ENCODE peak calls at places on chromosomes 12 and 14, in eight cellular contexts. F is endothelial cell of umbilical vein, G is HepG2, D is prostate gland, K is sigmoid colon, E is K562, X is breast epithelium, U is Panc1. T is an unnamed sample.

GRCh38 chr14:86722612-86723253 is 1192.8 kb downstream of the FLRT2 start:
- DNase-seq in U (no peak), X (no peak), F (no peak), E (no peak), K (no peak), G (peak; percentile 90), D (no peak), T (no peak)

GRCh38 chr14:75978249-75978731 is 3.5 kb downstream of the TGFB3 start:
- DNase-seq in G (no peak), U (no peak), E (no peak), X (peak; percentile 77), D (no peak), K (peak; percentile 63), F (no peak), T (no peak)

GRCh38 chr14:23115918-23116317 is 3.1 kb downstream of the CEBPE start:
- DNase-seq in D (no peak), K (no peak), E (no peak), U (no peak), F (no peak), G (no peak), X (no peak), T (no peak)

GRCh38 chr14:91115986-91116385 is 2.1 kb downstream of the DGLUCY start:
- DNase-seq in G (no peak), E (no peak), K (no peak), X (no peak), D (no peak), F (peak; percentile 18), U (no peak), T (no peak)

GRCh38 chr14:61511558-61511924 is 183.8 kb upstream of the HIF1A start:
- DNase-seq in G (no peak), E (no peak), D (peak; percentile 66), K (no peak), F (peak; percentile 21), X (no peak), U (no peak), T (no peak)

GRCh38 chr12:102374190-102374589 is 106.2 kb downstream of the IGF1 start:
- DNase-seq in D (no peak), E (no peak), F (no peak), X (no peak), U (no peak), G (peak; percentile 3), K (no peak), T (no peak)

GRCh38 chr12:114625294-114625851 is 58.6 kb downstream of the TBX3 start:
- DNase-seq in F (peak; percentile 29), E (peak; percentile 68), K (no peak), X (no peak), D (peak; percentile 73), U (peak; percentile 15), G (peak; percentile 74), T (peak; percentile 91)

GRCh38 chr12:54572881-54573280 is 15.6 kb downstream of the PPP1R1A start:
- DNase-seq in D (no peak), K (no peak), G (no peak), U (no peak), F (no peak), E (no peak), X (no peak), T (peak; percentile 78)

GRCh38 chr14:91158091-91158790 is 44.4 kb downstream of the DGLUCY start:
- DNase-seq in K (no peak), U (no peak), F (no peak), E (no peak), D (peak; percentile 87), G (no peak), X (no peak), T (no peak)

GRCh38 chr12:21073822-21074460 is 57.1 kb upstream of the SLCO1B1 start:
- DNase-seq in U (no peak), G (no peak), K (no peak), D (no peak), F (no peak), X (no peak), E (no peak), T (peak; percentile 5)

GRCh38 chr14:24251880-24252288 is 9.5 kb upstream of the TINF2 start:
- DNase-seq in D (no peak), U (no peak), F (peak; percentile 12), X (no peak), K (peak; percentile 10), E (no peak), G (no peak), T (peak; percentile 36)

GRCh38 chr12:80192087-80192486 is 92.8 kb downstream of the OTOGL start:
- DNase-seq in K (no peak), E (no peak), X (no peak), G (no peak), D (no peak), U (no peak), F (no peak), T (peak; percentile 28)

GRCh38 chr14:89096946-89097345 is 272.5 kb downstream of the TTC8 start:
- DNase-seq in K (no peak), G (no peak), U (no peak), F (no peak), E (no peak), X (no peak), D (no peak), T (no peak)

GRCh38 chr12:12240671-12241345 is 26.0 kb downstream of the LRP6 start:
- DNase-seq in F (peak; percentile 22), K (no peak), D (no peak), U (no peak), E (no peak), X (no peak), G (peak; percentile 96), T (no peak)

GRCh38 chr14:87229131-87229530 is 763.9 kb downstream of the GALC start:
- DNase-seq in E (no peak), K (no peak), D (no peak), G (no peak), F (no peak), X (no peak), U (no peak), T (no peak)

GRCh38 chr12:13205809-13206559 is 9.5 kb downstream of the EMP1 start:
- DNase-seq in F (peak; percentile 92), X (no peak), E (no peak), G (no peak), D (no peak), K (no peak), U (no peak), T (no peak)

GRCh38 chr12:42564540-42564939 is 25.0 kb downstream of the PRICKLE1 start:
- DNase-seq in D (no peak), K (no peak), E (no peak), F (no peak), G (no peak), U (no peak), X (no peak), T (no peak)

GRCh38 chr12:45973526-45973925 is 16.8 kb downstream of the SCAF11 start:
- DNase-seq in U (no peak), X (no peak), E (no peak), D (no peak), K (no peak), G (no peak), F (peak; percentile 80), T (no peak)

GRCh38 chr12:69851976-69852375 is 26.9 kb downstream of the MYRFL start:
- DNase-seq in D (no peak), X (no peak), E (no peak), G (no peak), K (no peak), F (no peak), U (no peak), T (no peak)

GRCh38 chr12:120125792-120126634 is 9.5 kb upstream of the RAB35 start:
- DNase-seq in U (no peak), F (no peak), X (no peak), K (no peak), D (no peak), E (no peak), G (no peak), T (peak; percentile 38)

GRCh38 chr12:31002999-31003398 is 70.7 kb upstream of the DDX11 start:
- DNase-seq in E (no peak), D (no peak), G (no peak), U (no peak), F (no peak), X (no peak), K (peak; percentile 46), T (no peak)

GRCh38 chr12:105382771-105383632 is 52.5 kb downstream of the C12orf75 start:
- DNase-seq in E (peak; percentile 63), U (peak; percentile 32), F (peak; percentile 84), X (no peak), G (peak; percentile 55), K (no peak), D (peak; percentile 30), T (peak; percentile 84)

GRCh38 chr12:14920475-14921126 is 17.7 kb downstream of the ERP27 start:
- DNase-seq in G (no peak), X (no peak), K (no peak), U (no peak), D (no peak), F (no peak), E (no peak), T (no peak)

GRCh38 chr14:39432619-39433451 is 602 bp upstream of the FBXO33 start:
- DNase-seq in E (peak; percentile 64), G (peak; percentile 96), U (peak; percentile 61), K (peak; percentile 97), F (peak; percentile 80), D (peak; percentile 94), X (peak; percentile 92), T (peak; percentile 88)
- TF ChIP-seq POLR2AphosphoS5 in E (no peak), G (peak; percentile 93), U (peak; percentile 90), K (peak; percentile 88), F (peak; percentile 52), D (peak; percentile 87), X (peak; percentile 63), T (peak; percentile 81)

DNA sequence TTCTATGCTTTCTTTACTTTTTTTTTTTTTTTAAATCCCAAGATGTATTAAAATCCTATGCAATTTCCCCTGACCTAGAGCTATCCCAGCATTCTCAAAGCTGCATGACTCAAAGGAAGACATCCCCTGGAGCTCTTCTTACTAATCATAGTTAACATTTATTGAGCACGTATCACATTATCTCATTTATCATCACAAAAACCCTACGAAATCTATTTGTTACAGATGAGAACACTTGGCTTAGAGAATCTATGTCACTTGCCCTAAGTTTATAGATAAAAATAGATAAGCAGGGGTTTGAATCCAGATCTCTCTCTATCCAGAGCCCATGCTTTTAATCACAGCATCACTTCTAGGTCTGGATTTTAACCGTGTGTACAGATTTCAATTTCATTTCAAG is 177.9 kb upstream of the FRMD6 start:
- DNase-seq in X (no peak), F (no peak), D (no peak), K (no peak), G (no peak), E (no peak), U (no peak), T (no peak)
- TF ChIP-seq POLR2AphosphoS5 in X (no peak), F (no peak), D (no peak), K (no peak), G (no peak), E (no peak), U (no peak), T (no peak)

GRCh38 chr14:101854366-101854765 is 92.9 kb downstream of the PPP2R5C start:
- DNase-seq in K (no peak), G (no peak), D (no peak), E (no peak), X (no peak), F (no peak), U (no peak), T (no peak)
- TF ChIP-seq POLR2AphosphoS5 in K (no peak), G (no peak), D (no peak), E (no peak), X (no peak), F (no peak), U (no peak), T (no peak)

GRCh38 chr12:3206536-3207072 is 129.4 kb downstream of the TSPAN9 start:
- DNase-seq in G (no peak), D (no peak), F (no peak), X (no peak), U (no peak), E (no peak), K (no peak), T (no peak)
- TF ChIP-seq POLR2AphosphoS5 in G (no peak), D (no peak), F (no peak), X (no peak), U (no peak), E (no peak), K (no peak), T (no peak)

GRCh38 chr12:63949902-63950301 is 105.4 kb downstream of the SRGAP1 start:
- DNase-seq in U (no peak), X (no peak), E (no peak), F (no peak), K (no peak), D (no peak), G (peak; percentile 81), T (no peak)
- TF ChIP-seq POLR2AphosphoS5 in U (no peak), X (no peak), E (no peak), F (no peak), K (no peak), D (no peak), G (no peak), T (no peak)